ENCODE peak calls at places on chromosomes 3 and 15, in six cellular contexts. G is psoas muscle, Q is breast epithelium, E is right lobe of liver, F is GM23248, R is sigmoid colon. H is an unnamed sample.
A peak's percentile ranks its signal among the peaks of the same experiment; 100 is the strongest.

GRCh38 chr15:79364571-79365240 is 53.8 kb downstream of the TMED3 start:
- DNase-seq in E (no peak), R (no peak), G (no peak), F (no peak), Q (no peak), H (no peak)

GRCh38 chr3:162034368-162034767 is 537.8 kb downstream of the OTOL1 start:
- DNase-seq in G (no peak), E (no peak), F (peak; percentile 61), R (no peak), Q (no peak), H (no peak)

GRCh38 chr3:126473292-126474168 is 2.2 kb downstream of the ZXDC start:
- DNase-seq in G (no peak), E (peak; percentile 17), F (no peak), Q (no peak), R (no peak), H (no peak)

GRCh38 chr3:14152233-14152962 is 26.0 kb downstream of the XPC start:
- DNase-seq in R (no peak), G (no peak), Q (no peak), E (no peak), F (no peak), H (no peak)

GRCh38 chr3:64074091-64074490 is 50.8 kb upstream of the PSMD6 start:
- DNase-seq in R (no peak), Q (no peak), G (no peak), F (peak; percentile 35), E (no peak), H (no peak)

GRCh38 chr3:81689617-81690016 is 71.8 kb downstream of the GBE1 start:
- DNase-seq in Q (no peak), G (no peak), E (no peak), R (no peak), F (no peak), H (no peak)

GRCh38 chr3:71579934-71580318 is 3.6 kb downstream of the FOXP1 start:
- DNase-seq in G (no peak), E (no peak), Q (no peak), R (no peak), F (peak; percentile 66), H (peak; percentile 61)

GRCh38 chr3:1232276-1232675 is 139.5 kb downstream of the CNTN6 start:
- DNase-seq in R (no peak), F (no peak), G (no peak), Q (no peak), E (no peak), H (no peak)

GRCh38 chr15:90836296-90836871 is 32.0 kb upstream of the FURIN start:
- DNase-seq in F (peak; percentile 81), R (no peak), G (no peak), Q (no peak), E (no peak), H (peak; percentile 77)

GRCh38 chr3:17640466-17640865 is 102.0 kb downstream of the TBC1D5 start:
- DNase-seq in R (no peak), E (no peak), F (peak; percentile 78), G (no peak), Q (no peak), H (no peak)

GRCh38 chr15:56371495-56372147 is 6.4 kb downstream of the TEX9 start:
- DNase-seq in Q (no peak), R (no peak), E (no peak), F (no peak), G (no peak), H (no peak)

GRCh38 chr3:172323894-172324590 is 124.2 kb downstream of the GHSR start:
- DNase-seq in R (no peak), G (peak; percentile 59), Q (no peak), F (peak; percentile 87), E (no peak), H (no peak)

GRCh38 chr15:67025719-67026118 is 39.7 kb upstream of the SMAD3 start:
- DNase-seq in E (peak; percentile 77), R (peak; percentile 70), Q (no peak), G (peak; percentile 56), F (peak; percentile 71), H (peak; percentile 73)

GRCh38 chr15:66661432-66662096 is 40.5 kb upstream of the SMAD6 start:
- DNase-seq in Q (no peak), E (peak; percentile 83), G (peak; percentile 21), F (no peak), R (no peak), H (no peak)

GRCh38 chr3:59327324-59327939 is 277.6 kb upstream of the CFAP20DC start:
- DNase-seq in R (no peak), F (peak; percentile 83), E (no peak), Q (no peak), G (no peak), H (peak; percentile 78)

GRCh38 chr3:13124631-13125030 is 51.4 kb upstream of the IQSEC1 start:
- DNase-seq in E (peak; percentile 7), G (no peak), Q (no peak), F (no peak), R (peak; percentile 19), H (no peak)

GRCh38 chr15:55791576-55792400 is 48.8 kb upstream of the PRTG start:
- DNase-seq in R (no peak), E (no peak), Q (no peak), F (peak; percentile 80), G (no peak), H (no peak)

GRCh38 chr3:16523778-16524177 is 10.3 kb upstream of the RFTN1 start:
- DNase-seq in Q (no peak), R (no peak), F (no peak), E (no peak), G (no peak), H (no peak)

GRCh38 chr3:22835041-22835440 is 368.1 kb upstream of the UBE2E2 start:
- DNase-seq in E (no peak), F (peak; percentile 13), R (no peak), Q (no peak), G (no peak), H (no peak)

GRCh38 chr3:16512435-16513140 is 911 bp downstream of the RFTN1 start:
- DNase-seq in Q (no peak), F (peak; percentile 76), G (peak; percentile 41), R (peak; percentile 69), E (peak; percentile 77), H (peak; percentile 78)

GRCh38 chr15:32029862-32030781 is at the start of gene CHRNA7:
- DNase-seq in Q (peak; percentile 22), F (peak; percentile 51), R (peak; percentile 71), G (peak; percentile 15), E (peak; percentile 65), H (peak; percentile 19)

GRCh38 chr3:152444029-152444641 is 175.4 kb downstream of the MBNL1 start:
- DNase-seq in G (no peak), F (peak; percentile 75), E (no peak), Q (no peak), R (no peak), H (peak; percentile 42)

GRCh38 chr15:31352283-31352880 is 25.7 kb downstream of the KLF13 start:
- DNase-seq in F (peak; percentile 42), Q (no peak), E (peak; percentile 65), G (peak; percentile 68), R (no peak), H (no peak)

GRCh38 chr3:103002447-103002846 is 567.6 kb downstream of the ZPLD1 start:
- DNase-seq in G (no peak), R (no peak), F (peak; percentile 7), Q (no peak), E (no peak), H (no peak)

GRCh38 chr15:80386151-80386550 is 18.0 kb upstream of the ARNT2 start:
- DNase-seq in R (no peak), E (no peak), F (no peak), Q (no peak), G (no peak), H (peak; percentile 68)

GRCh38 chr3:157442729-157443128 is 6.1 kb downstream of the PTX3 start:
- DNase-seq in F (peak; percentile 76), R (no peak), E (no peak), Q (no peak), G (no peak), H (no peak)

GRCh38 chr3:128112406-128112968 is 11.1 kb downstream of the RUVBL1 start:
- DNase-seq in Q (peak; percentile 36), E (no peak), R (no peak), G (no peak), F (peak; percentile 94), H (peak; percentile 82)

GRCh38 chr3:134371542-134372324 is 2.5 kb downstream of the AMOTL2 start:
- DNase-seq in E (no peak), F (peak; percentile 69), G (no peak), Q (no peak), R (peak; percentile 56), H (peak; percentile 51)

GRCh38 chr15:51348688-51349087 is 7.2 kb downstream of the GLDN start:
- DNase-seq in Q (no peak), R (no peak), F (no peak), G (no peak), E (no peak), H (no peak)
- H3K4me1 ChIP-seq in Q (no peaks in the 10 kb centered on the region), R (peaks cover 14% of the 10 kb centered on the region), F (no peaks in the 10 kb centered on the region), G (peaks cover 5% of the 10 kb centered on the region), E (no peaks in the 10 kb centered on the region), H (peaks cover 10% of the 10 kb centered on the region)

GRCh38 chr3:9399746-9400145 is 2.3 kb downstream of the SETD5 start:
- DNase-seq in R (peak; percentile 95), Q (peak; percentile 66), G (peak; percentile 82), F (peak; percentile 98), E (peak; percentile 52), H (peak; percentile 65)

GRCh38 chr3:9397331-9397910 is at the start of gene SETD5:
- DNase-seq in G (peak; percentile 99), F (peak; percentile 99), R (peak; percentile 99), Q (peak; percentile 98), E (peak; percentile 99), H (peak; percentile 90)

GRCh38 chr3:9398715-9399708 is 1.6 kb downstream of the SETD5 start:
- DNase-seq in Q (no peak), F (peak; percentile 78), E (no peak), R (no peak), G (no peak), H (no peak)

GRCh38 chr3:9396632-9397330 is 634 bp upstream of the SETD5 start:
- DNase-seq in Q (peak; percentile 99), R (peak; percentile 99), F (peak; percentile 100), G (peak; percentile 99), E (peak; percentile 97), H (peak; percentile 97)

GRCh38 chr3:9397911-9398714 is 698 bp downstream of the SETD5 start:
- DNase-seq in F (peak; percentile 69), Q (peak; percentile 52), E (peak; percentile 44), G (peak; percentile 41), R (peak; percentile 79), H (peak; percentile 60)
- H3K4me1 ChIP-seq in F (peaks cover 56% of the 10 kb centered on the region), Q (peaks cover 37% of the 10 kb centered on the region), E (peaks cover 40% of the 10 kb centered on the region), G (peaks cover 64% of the 10 kb centered on the region), R (peaks cover 72% of the 10 kb centered on the region), H (peaks cover 42% of the 10 kb centered on the region)

DNA sequence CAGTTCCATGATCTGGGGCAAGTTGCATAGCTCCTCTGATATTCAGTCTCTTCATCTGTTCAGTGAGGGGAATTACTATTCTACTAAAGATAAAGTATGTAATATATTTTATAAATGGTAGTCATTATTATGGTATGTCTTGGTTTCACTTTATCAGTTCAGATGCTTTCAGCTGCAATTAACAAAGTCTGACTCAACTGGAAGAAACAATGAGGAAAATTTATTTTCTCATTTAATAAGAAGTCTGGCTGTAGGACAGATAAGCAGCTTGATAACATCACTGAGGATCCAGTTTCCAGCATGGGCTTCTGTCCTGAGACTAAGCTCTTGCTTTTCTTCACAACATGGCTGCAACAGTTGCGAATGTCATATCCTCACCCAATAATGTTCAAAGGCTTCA is 354.3 kb upstream of the TRIM42 start:
- DNase-seq in Q (no peak), G (no peak), E (no peak), R (no peak), F (no peak), H (no peak)
- H3K4me1 ChIP-seq in Q (no peaks in the 10 kb centered on the region), G (no peaks in the 10 kb centered on the region), E (no peaks in the 10 kb centered on the region), R (no peaks in the 10 kb centered on the region), F (no peaks in the 10 kb centered on the region), H (no peaks in the 10 kb centered on the region)

GRCh38 chr15:40097968-40098476 is 10.7 kb downstream of the BMF start:
- DNase-seq in Q (no peak), F (peak; percentile 68), R (peak; percentile 77), G (peak; percentile 54), E (peak; percentile 61), H (peak; percentile 56)
- H3K4me1 ChIP-seq in Q (peaks cover 33% of the 10 kb centered on the region), F (peaks cover 40% of the 10 kb centered on the region), R (peaks cover 100% of the 10 kb centered on the region), G (peaks cover 98% of the 10 kb centered on the region), E (peaks cover 61% of the 10 kb centered on the region), H (peaks cover 80% of the 10 kb centered on the region)

H was measured in SJSA1.